ENCODE peak calls at places on chromosomes 5 and 9, in six cellular contexts. H, T, J, X, R and W are unnamed samples.

GRCh38 chr9:114588150-114588663 is 638 bp downstream of the ATP6V1G1 start:
- DNase-seq in H (no peak), T (no peak), R (no peak), J (peak; percentile 34), X (no peak), W (no peak)

GRCh38 chr5:56414056-56414455 is 180.9 kb upstream of the ANKRD55 start:
- DNase-seq in T (no peak), X (no peak), H (peak; percentile 9), J (no peak), R (no peak), W (no peak)

GRCh38 chr5:89878140-89878570 is 531.4 kb downstream of the CETN3 start:
- DNase-seq in X (peak; percentile 75), T (no peak), H (peak; percentile 76), J (peak; percentile 30), R (peak; percentile 22), W (no peak)

GRCh38 chr9:121947683-121948300 is 145.3 kb downstream of the TTLL11 start:
- DNase-seq in J (peak; percentile 84), X (no peak), H (no peak), R (no peak), T (peak; percentile 73), W (no peak)

GRCh38 chr5:83026507-83026906 is 50.7 kb downstream of the TMEM167A start:
- DNase-seq in J (peak; percentile 61), R (no peak), X (no peak), T (no peak), H (no peak), W (no peak)

GRCh38 chr9:136944094-136944518 is 432 bp downstream of the FBXW5 start:
- DNase-seq in X (no peak), T (no peak), R (no peak), J (no peak), H (peak; percentile 39), W (no peak)

GRCh38 chr9:131522257-131523085 is 8.6 kb downstream of the UCK1 start:
- DNase-seq in X (no peak), T (no peak), J (no peak), R (no peak), H (no peak), W (no peak)

GRCh38 chr5:172322028-172322965 is 38.7 kb upstream of the UBTD2 start:
- DNase-seq in H (no peak), J (peak; percentile 77), T (peak; percentile 30), X (no peak), R (no peak), W (no peak)

GRCh38 chr5:173237821-173238220 is 2.8 kb upstream of the NKX2-5 start:
- DNase-seq in J (no peak), X (no peak), H (no peak), R (no peak), T (no peak), W (no peak)

GRCh38 chr5:39138182-39138487 is 63.9 kb upstream of the RICTOR start:
- DNase-seq in J (no peak), T (no peak), R (no peak), X (no peak), H (no peak), W (no peak)

GRCh38 chr9:109035684-109036423 is 22.6 kb upstream of the CTNNAL1 start:
- DNase-seq in T (no peak), H (peak; percentile 48), J (no peak), X (peak; percentile 79), R (peak; percentile 15), W (no peak)

GRCh38 chr5:64688965-64689364 is 1.3 kb upstream of the SHISAL2B start:
- DNase-seq in H (no peak), R (no peak), X (no peak), T (no peak), J (peak; percentile 43), W (no peak)

GRCh38 chr5:13553896-13554295 is 390.6 kb downstream of the DNAH5 start:
- DNase-seq in J (no peak), H (no peak), R (no peak), X (no peak), T (no peak), W (no peak)

GRCh38 chr5:142012792-142013388 is at the start of gene GNPDA1:
- DNase-seq in J (peak; percentile 92), T (no peak), H (peak; percentile 49), R (no peak), X (peak; percentile 34), W (peak; percentile 10)

GRCh38 chr5:100787648-100788047 is 115.4 kb downstream of the ST8SIA4 start:
- DNase-seq in J (no peak), H (no peak), T (no peak), X (no peak), R (no peak), W (no peak)

GRCh38 chr5:132497488-132497997 is 7.0 kb upstream of the IRF1 start:
- DNase-seq in H (peak; percentile 82), J (peak; percentile 46), R (peak; percentile 79), X (peak; percentile 65), T (no peak), W (no peak)

GRCh38 chr9:96006296-96006890 is 130.9 kb downstream of the ERCC6L2 start:
- DNase-seq in H (no peak), X (no peak), T (no peak), J (no peak), R (no peak), W (no peak)

GRCh38 chr5:69491027-69491426 is 1.6 kb upstream of the OCLN start:
- DNase-seq in H (no peak), J (no peak), R (no peak), T (no peak), X (no peak), W (no peak)

GRCh38 chr9:34592895-34593601 is 3.5 kb upstream of the CNTFR start:
- DNase-seq in T (no peak), X (no peak), R (no peak), J (peak; percentile 88), H (no peak), W (no peak)